ENCODE peak calls at places on chromosomes 3 and 15, in seven cellular contexts. B is SK-N-SH; G is lower lobe of right lung; T is left ventricle myocardium inferior; R is right cardiac atrium; E is ovary; A is CD8-positive, alpha-beta T cell. K is an unnamed sample.

GRCh38 chr3:25603703-25604102 is 61.0 kb downstream of the TOP2B start:
- DNase-seq in T (no peak), A (no peak), B (no peak), G (no peak), E (no peak), R (no peak), K (no peak)

GRCh38 chr3:101779047-101779807 is at the start of gene NXPE3:
- DNase-seq in E (peak; percentile 93), A (peak; percentile 94), G (peak; percentile 94), B (peak; percentile 94), R (peak; percentile 98), T (peak; percentile 95), K (peak; percentile 93)

GRCh38 chr3:12929801-12930200 is 88.4 kb upstream of the RPL32 start:
- DNase-seq in B (no peak), T (no peak), R (no peak), G (no peak), A (no peak), E (no peak), K (no peak)

GRCh38 chr3:168223085-168223484 is 127.4 kb upstream of the GOLIM4 start:
- DNase-seq in B (no peak), T (no peak), A (no peak), R (no peak), E (no peak), G (no peak), K (no peak)

GRCh38 chr15:78697449-78697848 is 56.4 kb upstream of the CHRNB4 start:
- DNase-seq in T (no peak), R (no peak), B (no peak), E (no peak), G (no peak), A (no peak), K (no peak)

GRCh38 chr3:123568034-123568433 is 16.8 kb downstream of the HACD2 start:
- DNase-seq in B (no peak), T (no peak), G (no peak), A (no peak), R (no peak), E (no peak), K (no peak)

GRCh38 chr15:77024273-77025065 is 29.5 kb downstream of the PSTPIP1 start:
- DNase-seq in R (peak; percentile 91), E (peak; percentile 81), G (peak; percentile 75), B (peak; percentile 94), A (peak; percentile 78), T (peak; percentile 66), K (peak; percentile 83)

GRCh38 chr3:69746119-69746518 is 6.9 kb downstream of the MITF start:
- DNase-seq in E (no peak), T (no peak), A (no peak), G (no peak), B (no peak), R (no peak), K (no peak)

GRCh38 chr15:69897471-69898237 is 200.1 kb downstream of the TLE3 start:
- DNase-seq in A (no peak), B (peak; percentile 51), R (no peak), E (no peak), G (no peak), T (no peak), K (no peak)

GRCh38 chr15:61175024-61175423 is 54.1 kb downstream of the RORA start:
- DNase-seq in B (no peak), T (no peak), E (no peak), A (no peak), R (no peak), G (no peak), K (no peak)

GRCh38 chr3:187064210-187065115 is 74.8 kb downstream of the RPL39L start:
- DNase-seq in G (no peak), T (no peak), B (peak; percentile 37), A (no peak), E (no peak), R (no peak), K (no peak)

GRCh38 chr3:60399861-60400845 is 851.1 kb downstream of the FHIT start:
- DNase-seq in A (no peak), T (no peak), G (no peak), E (no peak), R (no peak), B (no peak), K (no peak)

GRCh38 chr15:78957416-78958093 is 12.7 kb upstream of the CTSH start:
- DNase-seq in E (no peak), T (no peak), A (no peak), G (no peak), B (no peak), R (no peak), K (no peak)

GRCh38 chr3:43379343-43379742 is 93.0 kb downstream of the SNRK start:
- DNase-seq in E (no peak), R (no peak), A (no peak), B (no peak), G (no peak), T (no peak), K (no peak)

GRCh38 chr3:22319446-22319845 is 568.4 kb upstream of the ZNF385D start:
- DNase-seq in R (no peak), G (no peak), T (no peak), B (no peak), A (no peak), E (no peak), K (no peak)

GRCh38 chr15:82750831-82751181 is 41.1 kb upstream of the AP3B2 start:
- DNase-seq in T (no peak), E (no peak), R (no peak), B (peak; percentile 27), A (peak; percentile 13), G (no peak), K (no peak)

GRCh38 chr3:171092467-171092911 is 66.0 kb upstream of the SLC2A2 start:
- DNase-seq in R (no peak), T (no peak), A (no peak), G (no peak), E (no peak), B (no peak), K (no peak)

GRCh38 chr3:71673486-71673885 is 51.7 kb downstream of the EIF4E3 start:
- DNase-seq in T (no peak), B (no peak), A (no peak), R (no peak), G (no peak), E (no peak), K (no peak)

DNA sequence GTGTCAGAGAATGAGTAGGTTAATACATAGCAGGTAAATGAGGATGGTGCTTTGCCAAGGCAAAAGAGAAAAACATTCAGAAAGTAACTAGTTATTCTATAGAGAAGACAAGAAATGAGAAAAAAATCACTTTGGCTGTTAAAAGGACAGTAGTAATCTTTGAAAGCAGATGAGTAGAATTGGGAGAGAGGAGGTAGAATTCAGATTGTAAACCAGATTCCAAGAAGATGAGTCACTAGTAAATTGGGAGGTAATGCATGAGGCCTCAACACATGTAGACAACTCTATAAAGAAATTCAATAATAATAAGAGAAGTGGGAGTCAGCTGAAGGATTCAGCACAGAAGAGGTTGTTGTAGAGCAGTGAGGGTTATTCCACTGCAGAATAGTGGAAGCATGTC is 81.4 kb downstream of the MBNL1 start:
- DNase-seq in R (no peak), T (no peak), B (no peak), E (no peak), G (no peak), A (no peak), K (no peak)
- H3K4me1 ChIP-seq in R (peaks cover 4% of the 10 kb centered on the region), T (peaks cover 85% of the 10 kb centered on the region), B (peaks cover 2% of the 10 kb centered on the region), E (peaks cover 3% of the 10 kb centered on the region), G (peaks cover 28% of the 10 kb centered on the region), A (peaks cover 41% of the 10 kb centered on the region), K (peaks cover 4% of the 10 kb centered on the region)

GRCh38 chr3:8759038-8759755 is 10.2 kb downstream of the OXTR start:
- DNase-seq in B (no peak), A (no peak), T (no peak), G (no peak), E (no peak), R (no peak), K (no peak)

GRCh38 chr3:8755564-8756237 is 13.7 kb downstream of the OXTR start:
- DNase-seq in E (no peak), B (no peak), A (no peak), G (no peak), R (no peak), T (no peak), K (no peak)

GRCh38 chr3:8760091-8760490 is 9.3 kb downstream of the OXTR start:
- DNase-seq in R (no peak), A (no peak), E (no peak), G (no peak), B (no peak), T (no peak), K (no peak)

GRCh38 chr3:8756671-8757070 is 12.7 kb downstream of the OXTR start:
- DNase-seq in B (no peak), T (no peak), R (no peak), A (no peak), G (no peak), E (no peak), K (no peak)

DNA sequence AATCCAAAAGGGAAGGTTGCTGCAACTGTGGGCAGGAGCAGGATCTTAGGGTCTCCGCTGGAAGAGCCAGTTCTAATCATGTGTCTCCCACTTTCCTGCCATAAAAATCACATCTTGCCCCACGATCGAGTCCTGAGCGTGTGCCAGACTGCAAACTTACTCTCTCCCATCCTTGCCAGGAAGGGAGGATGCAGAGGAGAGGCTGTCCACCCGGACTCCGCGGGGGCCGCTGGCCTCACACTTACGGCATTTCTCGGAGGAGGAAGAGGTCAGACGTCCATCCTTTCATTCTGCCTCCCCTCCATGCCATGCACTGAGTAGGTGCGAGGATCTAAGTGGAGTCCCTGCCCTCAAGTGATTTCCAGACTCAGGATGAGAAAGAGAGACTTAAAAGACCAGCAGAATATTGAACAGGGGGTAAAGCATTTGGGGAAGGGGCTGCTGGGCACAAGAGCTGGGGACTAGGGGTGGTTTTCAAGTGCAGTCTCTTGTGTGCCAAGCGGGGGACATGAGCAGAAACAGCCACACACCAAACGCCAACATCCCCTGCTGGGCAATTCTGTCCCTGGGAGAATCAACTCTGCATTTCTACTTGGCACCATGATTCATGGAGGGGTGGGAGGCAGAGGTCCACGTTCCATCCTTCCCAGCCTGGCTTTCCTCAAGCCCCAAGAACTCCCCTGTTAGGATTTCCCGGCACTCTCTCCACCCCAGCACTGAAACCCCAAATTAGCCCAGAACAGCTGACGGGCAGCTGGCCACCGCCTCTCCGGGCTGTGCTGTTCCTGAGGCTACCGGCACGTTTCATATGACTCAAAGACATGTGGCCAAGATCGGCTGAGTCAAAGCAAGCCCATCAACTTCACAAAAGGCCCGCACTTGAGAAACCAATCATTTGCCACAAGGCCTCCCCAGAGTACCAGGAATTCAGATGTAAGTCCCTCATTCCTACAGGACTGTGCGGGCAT is 11.6 kb downstream of the OXTR start:
- DNase-seq in A (no peak), T (no peak), B (no peak), E (no peak), G (no peak), R (no peak), K (no peak)
- H3K4me3 ChIP-seq in A (no peak overlapping the region), T (no peak overlapping the region), B (no peak overlapping the region), E (no peak overlapping the region), G (no peak overlapping the region), R (no peak overlapping the region), K (no peak overlapping the region)

GRCh38 chr15:43975326-43975725 is 148.5 kb downstream of the WDR76 start:
- DNase-seq in E (no peak), A (no peak), R (no peak), T (no peak), G (no peak), B (no peak), K (no peak)
- H3K4me1 ChIP-seq in E (no peaks in the 10 kb centered on the region), A (no peaks in the 10 kb centered on the region), R (no peaks in the 10 kb centered on the region), T (peaks cover 15% of the 10 kb centered on the region), G (no peaks in the 10 kb centered on the region), B (no peaks in the 10 kb centered on the region), K (no peaks in the 10 kb centered on the region)

DNA sequence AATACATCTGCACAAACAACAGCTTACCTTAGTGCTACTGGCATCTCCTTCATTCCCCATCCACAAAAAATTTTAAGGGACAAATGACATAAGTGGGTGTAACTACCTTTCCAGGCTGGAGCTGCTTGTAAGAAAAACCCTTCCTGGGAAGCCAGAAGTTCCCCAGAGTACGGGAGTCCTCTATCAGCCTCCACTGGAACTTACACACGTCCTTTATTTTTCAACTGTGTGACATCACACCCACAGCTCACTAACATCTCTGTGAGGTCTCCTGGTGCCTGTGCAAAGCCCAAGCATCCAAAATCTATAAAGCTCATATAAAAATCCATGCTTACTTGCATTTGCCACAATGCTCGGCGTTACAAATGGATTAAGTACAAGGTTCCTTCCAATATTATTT is 27.6 kb downstream of the LRIG1 start:
- DNase-seq in E (no peak), T (no peak), A (no peak), G (no peak), R (no peak), B (no peak), K (no peak)
- H3K4me3 ChIP-seq in E (no peak overlapping the region), T (peak overlapping the region; percentile 12), A (no peak overlapping the region), G (no peak overlapping the region), R (no peak overlapping the region), B (no peak overlapping the region), K (no peak overlapping the region)

K was measured in BE2C.